ENCODE peak calls at places on chromosomes 16 and 17, in six cellular contexts. One of them, this sample, is unnamed.

GRCh38 chr17:64774888-64775600 is 112.9 kb upstream of the SMURF2 start:
- DNase-seq in PC-3: no peak
- DNase-seq in neural progenitor cell: no peak
- DNase-seq in SK-N-SH: no peak
- DNase-seq in GM23338: no peak
- DNase-seq in HCT116: no peak
- DNase-seq in this sample: no peak

GRCh38 chr17:4147751-4148310 is 4.8 kb downstream of the CYB5D2 start:
- DNase-seq in PC-3: no peak
- DNase-seq in neural progenitor cell: no peak
- DNase-seq in SK-N-SH: no peak
- DNase-seq in GM23338: no peak
- DNase-seq in HCT116: no peak
- DNase-seq in this sample: no peak

GRCh38 chr17:1473170-1473569 is 17.1 kb upstream of the CRK start:
- DNase-seq in PC-3: no peak
- DNase-seq in neural progenitor cell: no peak
- DNase-seq in SK-N-SH: no peak
- DNase-seq in GM23338: peak; percentile 65
- DNase-seq in HCT116: no peak
- DNase-seq in this sample: peak; percentile 58

GRCh38 chr17:55426851-55427586 is 5.4 kb upstream of the MMD start:
- DNase-seq in PC-3: peak; percentile 49
- DNase-seq in neural progenitor cell: no peak
- DNase-seq in SK-N-SH: no peak
- DNase-seq in GM23338: no peak
- DNase-seq in HCT116: no peak
- DNase-seq in this sample: no peak

GRCh38 chr16:8183186-8184099 is 406.9 kb downstream of the TMEM114 start:
- DNase-seq in PC-3: no peak
- DNase-seq in neural progenitor cell: no peak
- DNase-seq in SK-N-SH: no peak
- DNase-seq in GM23338: no peak
- DNase-seq in HCT116: no peak
- DNase-seq in this sample: no peak

GRCh38 chr16:88722784-88723506 is 16.6 kb downstream of the CTU2 start:
- DNase-seq in PC-3: no peak
- DNase-seq in neural progenitor cell: no peak
- DNase-seq in SK-N-SH: peak; percentile 54
- DNase-seq in GM23338: peak; percentile 46
- DNase-seq in HCT116: no peak
- DNase-seq in this sample: no peak

GRCh38 chr16:30761427-30761927 is 385 bp downstream of the CFAP119 start:
- DNase-seq in PC-3: peak; percentile 28
- DNase-seq in neural progenitor cell: peak; percentile 70
- DNase-seq in SK-N-SH: peak; percentile 72
- DNase-seq in GM23338: peak; percentile 80
- DNase-seq in HCT116: no peak
- DNase-seq in this sample: peak; percentile 83

GRCh38 chr17:48045270-48046001 is 2.7 kb upstream of the NFE2L1 start:
- DNase-seq in PC-3: peak; percentile 51
- DNase-seq in neural progenitor cell: no peak
- DNase-seq in SK-N-SH: no peak
- DNase-seq in GM23338: no peak
- DNase-seq in HCT116: no peak
- DNase-seq in this sample: no peak

GRCh38 chr17:29581583-29582253 is 7.7 kb downstream of the GIT1 start:
- DNase-seq in PC-3: no peak
- DNase-seq in neural progenitor cell: no peak
- DNase-seq in SK-N-SH: peak; percentile 35
- DNase-seq in GM23338: no peak
- DNase-seq in HCT116: no peak
- DNase-seq in this sample: no peak

GRCh38 chr16:14300631-14301149 is 229.6 kb downstream of the MRTFB start:
- DNase-seq in PC-3: peak; percentile 76
- DNase-seq in neural progenitor cell: peak; percentile 62
- DNase-seq in SK-N-SH: peak; percentile 85
- DNase-seq in GM23338: peak; percentile 70
- DNase-seq in HCT116: peak; percentile 71
- DNase-seq in this sample: peak; percentile 86

GRCh38 chr17:28481081-28481571 is 7.7 kb downstream of the SLC13A2 start:
- DNase-seq in PC-3: no peak
- DNase-seq in neural progenitor cell: no peak
- DNase-seq in SK-N-SH: no peak
- DNase-seq in GM23338: peak; percentile 27
- DNase-seq in HCT116: no peak
- DNase-seq in this sample: no peak

GRCh38 chr17:28484296-28484695 is 10.9 kb downstream of the SLC13A2 start:
- DNase-seq in PC-3: no peak
- DNase-seq in neural progenitor cell: no peak
- DNase-seq in SK-N-SH: no peak
- DNase-seq in GM23338: no peak
- DNase-seq in HCT116: no peak
- DNase-seq in this sample: no peak

GRCh38 chr17:28480278-28480677 is 6.8 kb downstream of the SLC13A2 start:
- DNase-seq in PC-3: no peak
- DNase-seq in neural progenitor cell: no peak
- DNase-seq in SK-N-SH: no peak
- DNase-seq in GM23338: no peak
- DNase-seq in HCT116: no peak
- DNase-seq in this sample: no peak

GRCh38 chr17:28485049-28485448 is 11.6 kb downstream of the SLC13A2 start:
- DNase-seq in PC-3: no peak
- DNase-seq in neural progenitor cell: no peak
- DNase-seq in SK-N-SH: no peak
- DNase-seq in GM23338: no peak
- DNase-seq in HCT116: no peak
- DNase-seq in this sample: no peak

DNA sequence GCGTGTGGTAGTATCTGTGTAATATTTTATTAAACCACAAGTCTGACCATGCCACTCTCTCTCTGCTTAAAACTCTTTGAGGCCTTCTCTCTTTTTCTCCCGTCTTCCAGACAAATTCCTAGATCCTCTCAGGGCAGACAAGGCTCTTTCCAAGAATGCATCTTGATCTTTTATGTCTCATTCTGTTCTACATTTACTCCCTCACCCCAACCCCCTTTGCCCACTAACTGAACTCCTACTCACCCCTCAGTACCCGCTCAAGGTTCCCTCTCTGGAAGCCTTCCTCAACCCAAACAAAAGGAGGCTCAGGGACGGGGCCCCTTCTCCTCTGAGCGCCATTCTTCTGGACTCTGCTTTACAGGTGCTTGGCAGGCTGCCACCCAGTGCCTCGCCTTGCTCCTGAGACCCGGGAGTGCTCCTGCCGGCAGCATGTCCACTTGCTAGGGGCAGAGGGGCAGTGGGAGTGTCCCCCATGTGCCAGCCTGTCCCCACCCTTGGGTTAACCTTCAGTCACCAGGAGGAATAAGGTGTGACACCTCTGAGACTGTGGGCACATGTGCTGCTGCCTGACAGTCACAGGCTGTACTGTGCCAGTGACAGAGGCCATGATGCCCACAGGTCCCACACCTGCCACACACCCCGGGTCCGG is 9.2 kb downstream of the SLC13A2 start:
- DNase-seq in PC-3: no peak
- DNase-seq in neural progenitor cell: no peak
- DNase-seq in SK-N-SH: no peak
- DNase-seq in GM23338: no peak
- DNase-seq in HCT116: no peak
- DNase-seq in this sample: no peak
- TF ChIP-seq CTCF in PC-3: no peak
- TF ChIP-seq CTCF in neural progenitor cell: no peak
- TF ChIP-seq CTCF in SK-N-SH: no peak
- TF ChIP-seq CTCF in GM23338: no peak
- TF ChIP-seq CTCF in HCT116: no peak
- TF ChIP-seq CTCF in this sample: no peak

GRCh38 chr16:87560428-87561199 is 41.7 kb upstream of the JPH3 start:
- DNase-seq in PC-3: peak; percentile 65
- DNase-seq in neural progenitor cell: no peak
- DNase-seq in SK-N-SH: peak; percentile 85
- DNase-seq in GM23338: peak; percentile 93
- DNase-seq in HCT116: peak; percentile 93
- DNase-seq in this sample: peak; percentile 58
- TF ChIP-seq EZH2phosphoT487 in PC-3: no peak
- TF ChIP-seq EZH2phosphoT487 in neural progenitor cell: no peak
- TF ChIP-seq EZH2phosphoT487 in SK-N-SH: no peak
- TF ChIP-seq EZH2phosphoT487 in GM23338: no peak
- TF ChIP-seq EZH2phosphoT487 in HCT116: no peak
- TF ChIP-seq EZH2phosphoT487 in this sample: no peak

DNA sequence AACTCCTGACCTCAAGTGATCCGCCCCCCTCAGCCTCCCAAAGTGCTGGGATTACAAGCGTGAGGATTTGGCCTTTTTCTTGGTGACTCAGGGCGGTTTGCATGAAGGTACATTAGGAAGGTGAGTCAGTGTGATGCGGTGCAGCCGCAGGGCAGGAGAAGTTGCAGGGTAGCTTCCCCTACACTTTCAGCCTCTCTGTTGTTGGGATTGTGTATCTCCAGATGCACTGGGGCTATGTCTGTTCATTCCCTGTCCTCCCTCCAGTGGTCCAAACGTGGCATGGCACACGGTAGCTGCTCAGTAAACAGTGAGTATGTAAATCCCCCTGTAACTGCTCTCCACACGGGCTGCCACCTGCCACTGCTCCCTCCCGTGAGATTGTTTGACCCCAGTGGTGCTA is 109.1 kb upstream of the CDC42EP4 start:
- DNase-seq in PC-3: peak; percentile 99
- DNase-seq in neural progenitor cell: no peak
- DNase-seq in SK-N-SH: peak; percentile 68
- DNase-seq in GM23338: peak; percentile 62
- DNase-seq in HCT116: peak; percentile 77
- DNase-seq in this sample: peak; percentile 34
- TF ChIP-seq CTCF in PC-3: peak; percentile 75
- TF ChIP-seq CTCF in neural progenitor cell: no peak
- TF ChIP-seq CTCF in SK-N-SH: peak; percentile 35
- TF ChIP-seq CTCF in GM23338: peak; percentile 35
- TF ChIP-seq CTCF in HCT116: peak; percentile 28
- TF ChIP-seq CTCF in this sample: peak; percentile 42

GRCh38 chr16:83215417-83216001 is 588.7 kb downstream of the CDH13 start:
- DNase-seq in PC-3: peak; percentile 62
- DNase-seq in neural progenitor cell: peak; percentile 76
- DNase-seq in SK-N-SH: peak; percentile 49
- DNase-seq in GM23338: peak; percentile 92
- DNase-seq in HCT116: peak; percentile 21
- DNase-seq in this sample: peak; percentile 75
- TF ChIP-seq EZH2phosphoT487 in PC-3: no peak
- TF ChIP-seq EZH2phosphoT487 in neural progenitor cell: no peak
- TF ChIP-seq EZH2phosphoT487 in SK-N-SH: no peak
- TF ChIP-seq EZH2phosphoT487 in GM23338: no peak
- TF ChIP-seq EZH2phosphoT487 in HCT116: no peak
- TF ChIP-seq EZH2phosphoT487 in this sample: no peak